ENCODE peak calls at places on chromosomes 4 and X, in four cellular contexts. V is GM12878, D is A549, F is HepG2. C is an unnamed sample.

GRCh38 chr4:537436-538264 is 38.4 kb downstream of the TMEM271 start:
- DNase-seq in D (no peak), F (no peak), V (no peak), C (no peak)

GRCh38 chrX:134782796-134783195 is 124.5 kb upstream of the PLAC1 start:
- DNase-seq in V (no peak), D (peak), F (no peak), C (peak)

GRCh38 chr4:61336488-61336887 is 136.4 kb downstream of the ADGRL3 start:
- DNase-seq in F (no peak), V (no peak), D (no peak), C (no peak)

GRCh38 chrX:152641996-152642395 is 4.3 kb downstream of the GABRQ start:
- DNase-seq in F (no peak), V (no peak), D (peak), C (peak)

GRCh38 chrX:17638731-17639130 is 98.6 kb upstream of the SCML1 start:
- DNase-seq in V (no peak), F (no peak), D (no peak), C (no peak)

GRCh38 chr4:111048316-111048715 is 425.4 kb upstream of the PITX2 start:
- DNase-seq in V (no peak), D (no peak), F (no peak), C (no peak)

GRCh38 chrX:48470110-48470832 is at the start of gene SLC38A5:
- DNase-seq in D (no peak), F (peak), V (no peak), C (peak)

GRCh38 chr4:152243890-152244595 is 291.8 kb downstream of the FBXW7 start:
- DNase-seq in V (no peak), D (no peak), F (no peak), C (no peak)

GRCh38 chr4:40897557-40898203 is 147.9 kb downstream of the NSUN7 start:
- DNase-seq in F (peak), D (peak), V (no peak), C (peak)

GRCh38 chrX:119541188-119541587 is 24.0 kb downstream of the STEEP1 start:
- DNase-seq in D (peak), F (no peak), V (no peak), C (no peak)

GRCh38 chr4:109164011-109164410 is 138.4 kb downstream of the COL25A1 start:
- DNase-seq in V (no peak), D (no peak), F (peak), C (no peak)

GRCh38 chrX:119605739-119606507 is at the start of gene NKRF:
- DNase-seq in F (peak), D (peak), V (peak), C (peak)

GRCh38 chr4:107913283-107913899 is 18.0 kb upstream of the CYP2U1 start:
- DNase-seq in F (peak), D (peak), V (no peak), C (peak)

GRCh38 chrX:109403927-109404326 is 78.0 kb downstream of the GUCY2F start:
- DNase-seq in D (no peak), F (no peak), V (no peak), C (no peak)

GRCh38 chr4:146654976-146655761 is 16.5 kb downstream of the POU4F2 start:
- DNase-seq in F (no peak), V (no peak), D (no peak), C (no peak)

GRCh38 chr4:185774815-185775684 is 36.9 kb downstream of the SORBS2 start:
- DNase-seq in V (no peak), F (no peak), D (peak), C (no peak)

GRCh38 chrX:11423949-11424348 is 130.7 kb downstream of the AMELX start:
- DNase-seq in D (no peak), F (no peak), V (no peak), C (no peak)

GRCh38 chr4:88609387-88609786 is 17.1 kb downstream of the HERC3 start:
- DNase-seq in D (no peak), V (no peak), F (no peak), C (no peak)

GRCh38 chr4:89303177-89303576 is 4.4 kb downstream of the GPRIN3 start:
- DNase-seq in V (no peak), D (peak), F (no peak), C (no peak)

GRCh38 chr4:78551420-78552351 is at the start of gene ANXA3:
- DNase-seq in F (no peak), D (no peak), V (no peak), C (peak)

GRCh38 chr4:10611673-10612072 is 72.9 kb downstream of the CLNK start:
- DNase-seq in F (no peak), D (peak), V (no peak), C (no peak)
- TF ChIP-seq CHD4 in F (no peak), D (no peak), V (no peak), C (no peak)

DNA sequence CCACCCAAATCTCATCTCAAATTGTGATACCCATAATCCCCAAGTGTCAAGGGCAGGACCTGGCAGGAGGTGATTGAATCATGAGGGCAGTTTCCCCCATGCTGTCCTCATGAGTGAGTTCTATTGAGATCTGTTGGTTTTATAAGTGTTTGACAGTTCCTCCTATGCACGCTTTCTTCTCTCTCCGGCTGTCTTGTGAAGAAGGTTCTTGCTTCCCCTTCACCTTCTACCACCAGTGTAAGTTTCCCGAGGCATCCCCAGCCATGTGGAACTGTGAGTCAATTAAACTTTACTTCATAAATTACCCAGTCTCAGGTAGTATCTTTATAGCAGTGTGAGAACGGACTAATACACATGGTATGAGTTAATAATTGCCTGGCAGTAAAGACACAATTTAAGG is 581.7 kb upstream of the AMOT start:
- DNase-seq in V (no peak), D (no peak), F (no peak), C (no peak)
- TF ChIP-seq CHD4 in V (no peak), D (no peak), F (no peak), C (no peak)

GRCh38 chr4:72969957-72970356 is 99.6 kb downstream of the COX18 start:
- DNase-seq in D (no peak), V (no peak), F (no peak), C (no peak)
- TF ChIP-seq CHD4 in D (no peak), V (no peak), F (no peak), C (no peak)

GRCh38 chrX:66544181-66544580 is 94.7 kb downstream of the EDA2R start:
- DNase-seq in D (no peak), F (no peak), V (no peak), C (no peak)
- TF ChIP-seq CHD4 in D (no peak), F (no peak), V (no peak), C (no peak)

GRCh38 chr4:142262956-142263355 is 583.1 kb downstream of the INPP4B start:
- DNase-seq in D (no peak), V (no peak), F (no peak), C (no peak)
- TF ChIP-seq CHD4 in D (no peak), V (no peak), F (no peak), C (no peak)

GRCh38 chrX:69034451-69034850 is 130.8 kb downstream of the PJA1 start:
- DNase-seq in F (no peak), V (no peak), D (no peak), C (no peak)

GRCh38 chrX:69037786-69038185 is 127.5 kb downstream of the PJA1 start:
- DNase-seq in V (no peak), F (no peak), D (no peak), C (no peak)

GRCh38 chrX:69038826-69039225 is 126.4 kb downstream of the PJA1 start:
- DNase-seq in V (no peak), F (no peak), D (no peak), C (no peak)

GRCh38 chrX:69036674-69037573 is 128.3 kb downstream of the PJA1 start:
- DNase-seq in D (no peak), V (no peak), F (no peak), C (no peak)

GRCh38 chrX:69038188-69038587 is 127.1 kb downstream of the PJA1 start:
- DNase-seq in D (no peak), V (no peak), F (no peak), C (no peak)
- TF ChIP-seq CHD4 in D (no peak), V (no peak), F (no peak), C (no peak)

GRCh38 chr4:169295822-169296221 is 25.1 kb upstream of the SH3RF1 start:
- DNase-seq in V (peak), D (no peak), F (no peak), C (no peak)

DNA sequence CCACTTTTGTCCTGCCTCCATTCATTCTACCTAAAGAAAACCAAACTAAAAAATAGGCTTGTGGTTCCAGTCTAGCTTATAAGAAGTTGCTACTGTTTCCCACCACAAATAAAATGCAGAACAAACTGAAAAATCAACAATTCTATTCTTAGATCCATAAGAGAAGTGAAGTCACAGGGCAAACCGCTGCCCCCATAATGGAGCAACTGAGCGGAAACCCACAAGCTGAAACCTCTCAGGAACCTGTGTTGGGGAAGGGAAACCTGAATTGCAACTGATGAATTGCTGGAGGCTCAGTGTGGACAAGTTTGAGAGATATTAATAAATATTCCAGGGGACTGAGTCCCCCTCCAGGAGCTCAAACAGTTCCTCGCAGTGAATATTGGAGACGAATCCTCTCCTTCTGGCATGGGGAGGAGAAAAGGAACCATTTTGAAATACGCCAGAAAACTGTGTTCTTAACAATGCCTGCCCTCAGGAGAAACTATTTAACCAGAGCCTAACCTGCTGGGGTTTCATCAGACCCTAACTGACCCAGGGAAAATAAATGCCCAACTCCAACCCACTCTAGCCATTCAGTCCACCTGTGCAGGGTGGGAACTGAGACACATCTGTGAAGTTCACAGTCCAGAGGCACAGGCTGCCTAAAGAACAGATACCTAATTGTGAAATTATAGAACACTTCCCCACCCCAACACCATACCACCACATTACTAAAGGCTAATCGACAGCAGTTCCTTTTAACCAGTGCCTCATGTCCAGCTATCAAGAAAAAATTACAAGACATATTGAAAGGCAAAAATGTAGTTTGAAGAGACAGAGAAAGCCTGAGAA is 22.8 kb upstream of the SH3RF1 start:
- DNase-seq in D (no peak), V (peak), F (no peak), C (no peak)
- TF ChIP-seq CHD4 in D (no peak), V (no peak), F (no peak), C (no peak)

GRCh38 chr4:83855044-83855443 is 319.1 kb downstream of the GPAT3 start:
- DNase-seq in F (peak), D (peak), V (no peak), C (no peak)
- TF ChIP-seq CHD4 in F (no peak), D (no peak), V (no peak), C (no peak)

C was measured in K562.